ENCODE peak calls at places on chromosomes 2 and 18, in seven cellular contexts. F is iris pigment epithelial cell; N is SJCRH30; S is left cardiac atrium; O is AG08395; G is cardiac fibroblast; D is stimulated activated CD8-positive, alpha-beta memory T cell treated with anti-CD3 and anti-CD28 coated beads, Interleukin-7, amount 100 ng/mL, for 1 hour. A is an unnamed sample.

GRCh38 chr2:237858294-237859081 is 935 bp upstream of the RAMP1 start:
- DNase-seq in S (peak), N (peak), O (peak), G (peak), F (peak), D (peak), A (peak)

GRCh38 chr18:40109251-40110049 is 1845.6 kb upstream of the PIK3C3 start:
- DNase-seq in O (no peak), F (no peak), D (no peak), G (no peak), N (no peak), S (no peak), A (no peak)

GRCh38 chr18:79784071-79784913 is 13.4 kb upstream of the KCNG2 start:
- DNase-seq in S (no peak), F (no peak), G (no peak), D (no peak), N (peak), O (no peak), A (no peak)

GRCh38 chr2:96837575-96837974 is 6.2 kb downstream of the ANKRD23 start:
- DNase-seq in O (no peak), N (no peak), G (no peak), D (no peak), S (no peak), F (no peak), A (no peak)

GRCh38 chr2:62152000-62152399 is 43.9 kb upstream of the B3GNT2 start:
- DNase-seq in S (no peak), G (peak), N (no peak), O (no peak), D (no peak), F (peak), A (no peak)

GRCh38 chr2:33342171-33342570 is 134.3 kb upstream of the RASGRP3 start:
- DNase-seq in S (no peak), O (no peak), G (no peak), F (peak), D (no peak), N (no peak), A (no peak)

GRCh38 chr2:51213826-51214225 is 181.9 kb upstream of the NRXN1 start:
- DNase-seq in F (peak), N (no peak), G (no peak), D (no peak), S (no peak), O (no peak), A (no peak)

GRCh38 chr2:39385172-39385571 is 51.9 kb downstream of the MAP4K3 start:
- DNase-seq in N (no peak), D (no peak), F (no peak), G (no peak), S (no peak), O (no peak), A (no peak)

GRCh38 chr2:127174977-127175376 is 45.1 kb downstream of the CYP27C1 start:
- DNase-seq in F (no peak), D (no peak), O (peak), N (peak), S (peak), G (peak), A (peak)

GRCh38 chr18:75207298-75208054 is 1.5 kb downstream of the PTGR3 start:
- DNase-seq in D (no peak), G (peak), O (no peak), S (no peak), N (no peak), F (peak), A (peak)

GRCh38 chr2:196170681-196171247 is 614 bp downstream of the STK17B start:
- DNase-seq in F (peak), G (peak), D (no peak), O (peak), N (peak), S (peak), A (peak)

GRCh38 chr2:152813381-152813780 is 95.0 kb downstream of the ARL6IP6 start:
- DNase-seq in N (peak), D (no peak), G (no peak), O (no peak), F (no peak), S (no peak), A (no peak)

GRCh38 chr2:206230060-206230890 is 44.2 kb upstream of the ZDBF2 start:
- DNase-seq in F (no peak), O (peak), N (peak), S (no peak), G (peak), D (no peak), A (no peak)

GRCh38 chr2:60118061-60118460 is 435.4 kb downstream of the BCL11A start:
- DNase-seq in D (no peak), S (no peak), N (no peak), F (no peak), O (no peak), G (no peak), A (no peak)

GRCh38 chr2:42089340-42089925 is 41.6 kb downstream of the PKDCC start:
- DNase-seq in N (no peak), D (no peak), S (peak), O (peak), F (peak), G (peak), A (no peak)

GRCh38 chr18:33440011-33440383 is 524 bp downstream of the CCDC178 start:
- DNase-seq in O (no peak), N (peak), F (peak), S (peak), G (peak), D (no peak), A (peak)

GRCh38 chr2:96546797-96547196 is 10.2 kb downstream of the ARID5A start:
- DNase-seq in N (no peak), S (no peak), O (no peak), G (no peak), D (no peak), F (no peak), A (no peak)

A was measured in hepatic stellate cell.